ENCODE peak calls at places on chromosomes 16 and 17, in nine cellular contexts. X, B, G, I, F, K, E, H and V are unnamed samples.
A peak's percentile ranks its signal among the peaks of the same experiment; 100 is the strongest.

GRCh38 chr17:43673516-43674323 is 12.0 kb upstream of the MEOX1 start:
- DNase-seq in X (peak; percentile 80), B (peak; percentile 49), G (no peak), I (peak; percentile 79), F (peak; percentile 83), K (peak; percentile 95), E (peak; percentile 82), H (peak; percentile 61), V (peak; percentile 84)

GRCh38 chr17:68061512-68062313 is 26.2 kb downstream of the KPNA2 start:
- DNase-seq in X (no peak), B (no peak), G (no peak), I (peak; percentile 21), F (no peak), K (no peak), E (no peak), H (no peak), V (no peak)

GRCh38 chr17:34827008-34827407 is 134.3 kb downstream of the CCT6B start:
- DNase-seq in X (peak; percentile 12), B (no peak), G (no peak), I (no peak), F (no peak), K (no peak), E (no peak), H (peak; percentile 11), V (no peak)

GRCh38 chr17:82399030-82399429 is 19.1 kb upstream of the HEXD start:
- DNase-seq in X (no peak), B (no peak), G (no peak), I (peak; percentile 24), F (no peak), K (no peak), E (no peak), H (no peak), V (no peak)

GRCh38 chr16:81071816-81072215 is 5.2 kb downstream of the C16orf46 start:
- DNase-seq in X (no peak), B (peak; percentile 28), G (no peak), I (no peak), F (no peak), K (no peak), E (no peak), H (no peak), V (no peak)

GRCh38 chr16:16137110-16137509 is 86.2 kb downstream of the ABCC6 start:
- DNase-seq in X (no peak), B (no peak), G (no peak), I (no peak), F (no peak), K (no peak), E (no peak), H (no peak), V (no peak)

GRCh38 chr16:67649494-67649931 is 4.6 kb downstream of the CARMIL2 start:
- DNase-seq in X (no peak), B (no peak), G (no peak), I (no peak), F (no peak), K (no peak), E (no peak), H (no peak), V (no peak)

GRCh38 chr17:7836596-7837374 is 2.8 kb downstream of the KDM6B start:
- DNase-seq in X (peak; percentile 98), B (peak; percentile 96), G (no peak), I (peak; percentile 92), F (peak; percentile 96), K (peak; percentile 97), E (peak; percentile 95), H (peak; percentile 58), V (peak; percentile 90)

GRCh38 chr17:44979426-44980273 is 11.5 kb upstream of the C1QL1 start:
- DNase-seq in X (peak; percentile 51), B (no peak), G (no peak), I (no peak), F (peak; percentile 92), K (no peak), E (no peak), H (no peak), V (no peak)

GRCh38 chr16:27786221-27786848 is 236.4 kb downstream of the KATNIP start:
- DNase-seq in X (no peak), B (no peak), G (no peak), I (no peak), F (no peak), K (no peak), E (no peak), H (no peak), V (no peak)

GRCh38 chr17:48445248-48445620 is 15.2 kb upstream of the SKAP1 start:
- DNase-seq in X (no peak), B (no peak), G (no peak), I (no peak), F (no peak), K (no peak), E (no peak), H (no peak), V (no peak)

GRCh38 chr16:30761427-30761927 is 385 bp downstream of the CFAP119 start:
- DNase-seq in X (peak; percentile 43), B (no peak), G (peak; percentile 49), I (peak; percentile 41), F (no peak), K (no peak), E (no peak), H (no peak), V (peak; percentile 85)

GRCh38 chr16:11668590-11669379 is 530 bp downstream of the SNN start:
- DNase-seq in X (no peak), B (no peak), G (no peak), I (no peak), F (no peak), K (no peak), E (no peak), H (no peak), V (peak; percentile 91)

GRCh38 chr16:69112285-69113129 is 7.1 kb downstream of the HAS3 start:
- DNase-seq in X (peak; percentile 64), B (no peak), G (peak; percentile 80), I (peak; percentile 52), F (peak; percentile 67), K (no peak), E (peak; percentile 71), H (no peak), V (peak; percentile 78)

GRCh38 chr17:76752006-76752405 is 14.1 kb downstream of the MFSD11 start:
- DNase-seq in X (no peak), B (no peak), G (no peak), I (no peak), F (no peak), K (no peak), E (no peak), H (no peak), V (no peak)

GRCh38 chr17:75683467-75684041 is 16.4 kb downstream of the SAP30BP start:
- DNase-seq in X (no peak), B (peak; percentile 88), G (no peak), I (no peak), F (no peak), K (no peak), E (peak; percentile 56), H (no peak), V (no peak)

GRCh38 chr17:71933306-71933705 is 187.5 kb upstream of the SOX9 start:
- DNase-seq in X (no peak), B (no peak), G (no peak), I (no peak), F (no peak), K (no peak), E (no peak), H (no peak), V (no peak)

GRCh38 chr17:59914274-59914854 is 21.4 kb downstream of the RPS6KB1 start:
- DNase-seq in X (no peak), B (peak; percentile 19), G (peak; percentile 24), I (peak; percentile 46), F (no peak), K (no peak), E (no peak), H (no peak), V (no peak)

GRCh38 chr17:13393841-13394710 is 207.7 kb downstream of the HS3ST3A1 start:
- DNase-seq in X (no peak), B (no peak), G (no peak), I (no peak), F (no peak), K (no peak), E (no peak), H (no peak), V (no peak)

GRCh38 chr17:13398091-13398490 is 203.6 kb downstream of the HS3ST3A1 start:
- DNase-seq in X (no peak), B (no peak), G (no peak), I (no peak), F (no peak), K (no peak), E (no peak), H (no peak), V (no peak)

GRCh38 chr17:13395872-13396271 is 205.9 kb downstream of the HS3ST3A1 start:
- DNase-seq in X (no peak), B (no peak), G (no peak), I (no peak), F (no peak), K (no peak), E (no peak), H (no peak), V (no peak)

GRCh38 chr17:13395346-13395745 is 206.4 kb downstream of the HS3ST3A1 start:
- DNase-seq in X (no peak), B (no peak), G (no peak), I (no peak), F (no peak), K (peak; percentile 60), E (no peak), H (no peak), V (no peak)

GRCh38 chr17:13398853-13399252 is 202.9 kb downstream of the HS3ST3A1 start:
- DNase-seq in X (no peak), B (no peak), G (no peak), I (no peak), F (no peak), K (no peak), E (no peak), H (no peak), V (no peak)
- TF ChIP-seq POLR2AphosphoS5 in X (no peak), B (no peak), G (no peak), I (no peak), F (no peak), K (no peak), E (no peak), H (no peak), V (no peak)

DNA sequence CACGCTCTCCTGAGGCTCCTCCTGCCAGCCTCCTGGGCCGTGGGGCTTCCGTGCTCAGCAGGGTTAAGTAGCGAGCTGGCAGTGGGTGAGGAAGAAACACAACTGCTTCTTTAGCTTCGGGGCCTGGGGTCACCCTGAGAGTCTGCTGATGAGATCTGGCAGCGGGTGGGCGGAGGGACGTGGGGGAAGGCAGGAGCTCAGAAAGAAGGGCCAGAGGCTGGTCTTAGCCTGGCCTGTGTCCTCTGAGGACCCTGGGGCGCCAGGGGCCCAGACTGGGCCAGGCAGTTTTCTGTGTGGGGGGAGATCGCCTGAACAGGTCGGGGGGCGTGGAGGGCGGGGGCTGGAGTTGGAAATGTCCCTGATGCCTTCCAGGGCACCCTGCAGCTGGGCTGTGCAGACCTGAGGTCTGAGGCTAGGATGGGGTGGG is 97.8 kb upstream of the GSE1 start:
- DNase-seq in X (no peak), B (no peak), G (no peak), I (no peak), F (no peak), K (no peak), E (no peak), H (no peak), V (no peak)
- TF ChIP-seq POLR2A in X (no peak), B (no peak), G (no peak), I (no peak), F (no peak), K (no peak), E (no peak), H (no peak), V (no peak)

GRCh38 chr17:61884864-61885263 is 21.5 kb upstream of the BRIP1 start:
- DNase-seq in X (no peak), B (no peak), G (no peak), I (no peak), F (no peak), K (no peak), E (no peak), H (no peak), V (no peak)
- TF ChIP-seq POLR2AphosphoS5 in X (no peak), B (no peak), G (no peak), I (no peak), F (no peak), K (no peak), E (no peak), H (no peak), V (no peak)

GRCh38 chr16:87853411-87854052 is 15.8 kb downstream of the SLC7A5 start:
- DNase-seq in X (peak; percentile 95), B (peak; percentile 79), G (peak; percentile 84), I (peak; percentile 83), F (peak; percentile 98), K (peak; percentile 98), E (peak; percentile 95), H (peak; percentile 96), V (peak; percentile 96)
- TF ChIP-seq POLR2A in X (peak; percentile 64), B (peak; percentile 54), G (no peak), I (no peak), F (peak; percentile 47), K (no peak), E (no peak), H (peak; percentile 84), V (no peak)